ENCODE peak calls at places on chromosomes 16 and 17, in seven cellular contexts. H is cardiac fibroblast; I is GF-D8; L is NCI-H146; N is stimulated activated CD4-positive, alpha-beta T cell treated with anti-CD3 and anti-CD28 coated beads, Interleukin-2, amount 100 ng/mL, for 48 hours; O is H9; F is neural progenitor cell. V is an unnamed sample.

GRCh38 chr17:80779336-80779735 is 212.3 kb upstream of the CHMP6 start:
- DNase-seq in H (no peak), I (no peak), L (no peak), N (no peak), O (no peak), F (no peak), V (no peak)

GRCh38 chr16:17369441-17369951 is 101.3 kb downstream of the XYLT1 start:
- DNase-seq in H (no peak), I (peak), L (no peak), N (no peak), O (no peak), F (no peak), V (no peak)

GRCh38 chr16:68345351-68345810 is 34.6 kb downstream of the PRMT7 start:
- DNase-seq in H (no peak), I (no peak), L (no peak), N (no peak), O (no peak), F (no peak), V (no peak)

GRCh38 chr16:67882374-67883145 is 2.1 kb upstream of the NRN1L start:
- DNase-seq in H (no peak), I (no peak), L (no peak), N (no peak), O (no peak), F (no peak), V (no peak)

GRCh38 chr16:31382485-31383161 is 10.5 kb upstream of the ITGAD start:
- DNase-seq in H (peak), I (peak), L (peak), N (peak), O (peak), F (peak), V (peak)

GRCh38 chr16:84919267-84919666 is 92.1 kb downstream of the ZDHHC7 start:
- DNase-seq in H (no peak), I (no peak), L (no peak), N (no peak), O (no peak), F (no peak), V (no peak)

GRCh38 chr16:70770291-70770967 is 30.5 kb downstream of the VAC14 start:
- DNase-seq in H (no peak), I (no peak), L (no peak), N (no peak), O (no peak), F (no peak), V (no peak)

GRCh38 chr17:27566673-27567562 is 64.1 kb upstream of the LGALS9 start:
- DNase-seq in H (peak), I (no peak), L (no peak), N (no peak), O (no peak), F (no peak), V (no peak)

GRCh38 chr16:87255866-87256265 is 61.3 kb downstream of the C16orf95 start:
- DNase-seq in H (no peak), I (no peak), L (no peak), N (no peak), O (no peak), F (no peak), V (no peak)

GRCh38 chr16:57883953-57884654 is 81.8 kb upstream of the KIFC3 start:
- DNase-seq in H (no peak), I (no peak), L (no peak), N (no peak), O (peak), F (no peak), V (no peak)

GRCh38 chr16:85202631-85203461 is 90.6 kb upstream of the CIBAR2 start:
- DNase-seq in H (peak), I (no peak), L (no peak), N (no peak), O (peak), F (peak), V (peak)

GRCh38 chr16:66740533-66740932 is 10.9 kb downstream of the DYNC1LI2 start:
- DNase-seq in H (peak), I (no peak), L (no peak), N (no peak), O (no peak), F (no peak), V (no peak)

GRCh38 chr17:79937981-79938695 is 97.5 kb downstream of the TBC1D16 start:
- DNase-seq in H (no peak), I (no peak), L (no peak), N (no peak), O (no peak), F (peak), V (no peak)

GRCh38 chr17:68611353-68612227 is 10.4 kb upstream of the FAM20A start:
- DNase-seq in H (no peak), I (no peak), L (no peak), N (no peak), O (no peak), F (no peak), V (no peak)

GRCh38 chr16:85898521-85899442 is at the start of gene IRF8:
- DNase-seq in H (peak), I (no peak), L (no peak), N (peak), O (peak), F (peak), V (no peak)

V was measured in HFFc6.